ENCODE peak calls at places on chromosomes 7 and 10, in six cellular contexts. V is HCT116, X is astrocyte, P is neural progenitor cell, Q is GM23248, K is keratinocyte. A is an unnamed sample. For H4K20me1, the result is how much of the 10 kb centered on the place peaks cover.

GRCh38 chr10:47423476-47423875 is 39.4 kb upstream of the ZNF488 start:
- DNase-seq in V (no peak), X (peak), P (no peak), Q (peak), K (no peak), A (peak)

GRCh38 chr7:108211382-108212201 is 81.4 kb upstream of the LAMB4 start:
- DNase-seq in V (peak), X (peak), P (no peak), Q (peak), K (no peak), A (peak)

GRCh38 chr10:110437761-110438341 is 59.9 kb upstream of the DUSP5 start:
- DNase-seq in V (no peak), X (no peak), P (no peak), Q (no peak), K (no peak), A (no peak)

GRCh38 chr10:45453639-45454250 is 79.7 kb downstream of the ALOX5 start:
- DNase-seq in V (no peak), X (no peak), P (no peak), Q (no peak), K (no peak), A (no peak)

GRCh38 chr10:102384606-102385429 is 10.7 kb upstream of the NFKB2 start:
- DNase-seq in V (no peak), X (no peak), P (no peak), Q (peak), K (no peak), A (no peak)

GRCh38 chr10:21449288-21449966 is 76.1 kb downstream of the SKIDA1 start:
- DNase-seq in V (no peak), X (peak), P (no peak), Q (no peak), K (no peak), A (peak)

GRCh38 chr10:124734311-124735166 is 9.6 kb downstream of the FAM53B start:
- DNase-seq in V (no peak), X (no peak), P (no peak), Q (no peak), K (no peak), A (no peak)

GRCh38 chr7:67653856-67654442 is 657.3 kb downstream of the TYW1 start:
- DNase-seq in V (no peak), X (no peak), P (no peak), Q (no peak), K (no peak), A (no peak)

GRCh38 chr7:26170663-26171062 is 18.7 kb downstream of the NFE2L3 start:
- DNase-seq in V (no peak), X (no peak), P (no peak), Q (no peak), K (no peak), A (no peak)

GRCh38 chr10:42989481-42989921 is 87.4 kb upstream of the RET start:
- DNase-seq in V (no peak), X (no peak), P (no peak), Q (no peak), K (no peak), A (no peak)

GRCh38 chr10:86071758-86072157 is 294.8 kb downstream of the GRID1 start:
- DNase-seq in V (no peak), X (no peak), P (no peak), Q (no peak), K (no peak), A (no peak)

GRCh38 chr10:44774676-44775401 is 136.3 kb upstream of the TMEM72 start:
- DNase-seq in V (no peak), X (peak), P (no peak), Q (peak), K (no peak), A (peak)

GRCh38 chr10:92110039-92110794 is 180.7 kb downstream of the CPEB3 start:
- DNase-seq in V (no peak), X (peak), P (no peak), Q (peak), K (no peak), A (peak)

GRCh38 chr10:96851281-96851680 is 19.2 kb downstream of the LCOR start:
- DNase-seq in V (no peak), X (no peak), P (no peak), Q (peak), K (no peak), A (no peak)

GRCh38 chr7:96686305-96686704 is 23.3 kb downstream of the SEM1 start:
- DNase-seq in V (no peak), X (peak), P (no peak), Q (no peak), K (no peak), A (no peak)

GRCh38 chr7:116953372-116953726 is at the start of gene ST7:
- DNase-seq in V (peak), X (peak), P (peak), Q (peak), K (no peak), A (peak)

GRCh38 chr10:17100586-17100985 is 29.0 kb downstream of the CUBN start:
- DNase-seq in V (no peak), X (no peak), P (no peak), Q (no peak), K (no peak), A (peak)

GRCh38 chr10:122056431-122057094 is 67.6 kb downstream of the TACC2 start:
- DNase-seq in V (peak), X (no peak), P (no peak), Q (peak), K (peak), A (no peak)

GRCh38 chr7:99123571-99124033 is 20.3 kb downstream of the SMURF1 start:
- DNase-seq in V (no peak), X (no peak), P (no peak), Q (peak), K (no peak), A (peak)

GRCh38 chr10:93097386-93097785 is 23.7 kb downstream of the CYP26A1 start:
- DNase-seq in V (no peak), X (no peak), P (no peak), Q (no peak), K (no peak), A (no peak)

GRCh38 chr10:126239844-126240243 is 148.4 kb downstream of the ADAM12 start:
- DNase-seq in V (no peak), X (no peak), P (no peak), Q (no peak), K (no peak), A (no peak)

GRCh38 chr7:107551936-107552335 is 11.8 kb downstream of the COG5 start:
- DNase-seq in V (no peak), X (peak), P (no peak), Q (peak), K (no peak), A (peak)

GRCh38 chr10:132457328-132458070 is 60.5 kb downstream of the PWWP2B start:
- DNase-seq in V (no peak), X (no peak), P (no peak), Q (no peak), K (no peak), A (no peak)

GRCh38 chr7:33062023-33062781 is at the start of gene NT5C3A:
- DNase-seq in V (no peak), X (no peak), P (peak), Q (peak), K (no peak), A (peak)

GRCh38 chr7:138934861-138935260 is 46.3 kb downstream of the KIAA1549 start:
- DNase-seq in V (no peak), X (peak), P (no peak), Q (peak), K (no peak), A (peak)

GRCh38 chr7:77674878-77675277 is 21.4 kb upstream of the RSBN1L start:
- DNase-seq in V (peak), X (peak), P (no peak), Q (peak), K (peak), A (peak)

GRCh38 chr10:42962902-42963231 is 114.0 kb upstream of the RET start:
- DNase-seq in V (no peak), X (no peak), P (no peak), Q (no peak), K (no peak), A (no peak)

GRCh38 chr7:112399501-112399900 is 50.8 kb upstream of the IFRD1 start:
- DNase-seq in V (no peak), X (no peak), P (no peak), Q (peak), K (no peak), A (no peak)

GRCh38 chr7:68752485-68752884 is 845.8 kb upstream of the AUTS2 start:
- DNase-seq in V (no peak), X (no peak), P (no peak), Q (no peak), K (no peak), A (no peak)

GRCh38 chr10:88107698-88108097 is 244.3 kb downstream of the PTEN start:
- DNase-seq in V (no peak), X (no peak), P (no peak), Q (no peak), K (no peak), A (no peak)

GRCh38 chr10:4663162-4663992 is 162.6 kb upstream of the AKR1E2 start:
- DNase-seq in V (peak), X (peak), P (peak), Q (peak), K (peak), A (peak)

GRCh38 chr10:124745678-124746077 is 1.5 kb upstream of the FAM53B start:
- DNase-seq in V (peak), X (no peak), P (peak), Q (peak), K (no peak), A (peak)

GRCh38 chr7:45937301-45937700 is 16.2 kb upstream of the IGFBP3 start:
- DNase-seq in V (no peak), X (no peak), P (no peak), Q (peak), K (no peak), A (no peak)

GRCh38 chr10:47301833-47302232 is 1.8 kb downstream of the GDF10 start:
- DNase-seq in V (no peak), X (no peak), P (no peak), Q (no peak), K (no peak), A (no peak)

GRCh38 chr7:2255145-2256139 is 13.4 kb downstream of the NUDT1 start:
- DNase-seq in V (no peak), X (peak), P (no peak), Q (no peak), K (no peak), A (no peak)

GRCh38 chr7:77328669-77329068 is 87.5 kb downstream of the GSAP start:
- DNase-seq in V (no peak), X (peak), P (no peak), Q (peak), K (no peak), A (peak)

GRCh38 chr10:68665841-68666240 is 55.2 kb upstream of the CCAR1 start:
- DNase-seq in V (no peak), X (peak), P (no peak), Q (peak), K (no peak), A (peak)

GRCh38 chr7:2063562-2064360 is 169.0 kb downstream of the MAD1L1 start:
- DNase-seq in V (no peak), X (no peak), P (no peak), Q (peak), K (no peak), A (peak)

GRCh38 chr7:17144313-17144712 is 154.1 kb upstream of the AHR start:
- DNase-seq in V (no peak), X (peak), P (no peak), Q (peak), K (no peak), A (peak)

GRCh38 chr10:45199380-45199740 is 116.0 kb downstream of the OR13A1 start:
- DNase-seq in V (no peak), X (no peak), P (no peak), Q (no peak), K (no peak), A (no peak)

GRCh38 chr7:23456093-23456492 is 14.2 kb downstream of the IGF2BP3 start:
- DNase-seq in V (no peak), X (no peak), P (no peak), Q (no peak), K (no peak), A (no peak)

GRCh38 chr7:23445326-23445725 is 25.0 kb downstream of the IGF2BP3 start:
- DNase-seq in V (no peak), X (no peak), P (no peak), Q (no peak), K (no peak), A (no peak)

GRCh38 chr7:23449941-23450340 is 20.4 kb downstream of the IGF2BP3 start:
- DNase-seq in V (no peak), X (no peak), P (no peak), Q (no peak), K (no peak), A (no peak)

GRCh38 chr7:23454880-23455526 is 15.3 kb downstream of the IGF2BP3 start:
- DNase-seq in V (no peak), X (no peak), P (no peak), Q (no peak), K (no peak), A (no peak)

DNA sequence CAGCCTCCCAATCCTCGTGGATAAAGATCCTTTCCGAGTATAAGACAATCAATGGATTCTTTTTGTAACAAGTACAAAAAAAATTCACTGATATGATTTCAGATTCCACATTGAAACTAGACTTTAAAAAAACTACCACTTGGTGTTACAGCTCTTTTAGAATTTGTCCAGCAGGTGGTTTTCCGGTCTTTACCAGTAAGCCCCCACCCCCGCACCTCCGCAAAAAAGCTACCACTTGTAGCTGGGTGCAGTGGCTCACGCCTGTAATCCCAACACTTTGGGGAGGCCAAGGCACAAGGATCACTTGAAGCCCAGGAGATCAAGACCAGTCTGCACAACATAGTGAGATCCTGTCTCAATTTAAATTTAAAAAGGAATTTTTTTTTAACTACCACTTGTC is 19.8 kb downstream of the IGF2BP3 start:
- DNase-seq in V (no peak), X (no peak), P (no peak), Q (no peak), K (no peak), A (no peak)
- H4K20me1 ChIP-seq in V (under half), X (half or more), P (half or more), Q (under half), K (under half), A (under half)

DNA sequence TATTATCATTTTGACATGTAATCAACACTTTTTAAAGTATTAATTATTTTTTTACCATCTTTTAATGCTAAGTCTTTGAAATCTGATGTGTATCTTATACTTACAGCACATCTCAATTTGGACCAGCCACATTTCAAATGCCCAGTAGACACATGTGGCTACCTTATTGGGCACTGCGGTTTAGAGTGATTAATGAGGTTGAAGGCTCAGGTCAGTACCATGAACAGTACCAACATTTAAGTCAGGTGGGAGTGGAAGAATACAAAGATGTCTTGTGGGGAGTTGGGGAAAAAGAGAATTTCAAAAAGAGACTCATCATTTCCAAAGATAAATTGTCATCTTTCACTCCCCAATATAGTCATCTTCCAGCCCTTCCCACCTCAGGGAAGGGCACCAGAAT is 40.5 kb downstream of the COL28A1 start:
- DNase-seq in V (no peak), X (no peak), P (no peak), Q (no peak), K (no peak), A (no peak)
- H4K20me1 ChIP-seq in V (under half), X (under half), P (under half), Q (under half), K (under half), A (under half)

GRCh38 chr10:79191951-79192676 is 123.3 kb downstream of the ZMIZ1 start:
- DNase-seq in V (no peak), X (no peak), P (no peak), Q (peak), K (no peak), A (no peak)
- H4K20me1 ChIP-seq in V (under half), X (half or more), P (under half), Q (under half), K (under half), A (under half)

DNA sequence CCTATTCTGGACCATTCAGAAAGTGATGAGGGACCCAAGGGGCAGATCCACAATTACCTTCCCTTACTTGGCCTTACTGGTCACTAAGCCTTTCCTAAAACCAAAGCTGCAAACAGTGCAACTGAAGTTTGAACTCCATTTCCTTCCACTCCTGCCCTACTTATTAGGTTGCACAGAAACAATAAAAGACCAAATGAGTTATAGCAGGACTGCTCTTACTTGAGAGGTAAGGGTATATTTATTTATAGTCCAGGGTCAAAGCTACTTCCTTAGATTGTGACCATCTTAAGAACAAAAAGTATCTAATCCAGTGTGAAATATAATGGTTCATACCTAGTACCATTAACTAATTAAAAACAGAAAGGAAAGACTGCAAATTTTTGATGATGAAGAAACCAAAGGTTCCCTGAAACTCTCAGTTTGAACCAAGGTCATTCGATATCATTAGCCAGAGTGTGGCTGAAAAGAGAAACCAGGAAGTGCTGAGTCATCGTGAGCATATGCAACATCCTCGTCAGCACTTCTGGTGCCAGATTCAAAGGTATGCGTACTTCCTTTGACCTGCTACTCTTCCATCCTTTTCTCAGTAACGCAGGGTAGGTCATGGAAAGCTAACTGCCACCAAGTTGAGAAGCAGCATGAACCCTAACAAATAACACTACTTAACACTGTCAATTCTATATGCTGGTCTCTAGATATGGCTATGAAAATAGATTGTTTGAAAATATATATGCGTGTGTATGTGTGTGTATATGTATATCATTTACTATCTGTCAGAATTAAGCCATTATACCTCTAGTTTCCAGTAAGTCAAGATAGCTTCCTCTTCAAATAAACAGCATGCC is 26.8 kb downstream of the CDK6 start:
- DNase-seq in V (peak), X (peak), P (peak), Q (peak), K (peak), A (peak)
- H4K20me1 ChIP-seq in V (under half), X (under half), P (under half), Q (under half), K (under half), A (under half)

DNA sequence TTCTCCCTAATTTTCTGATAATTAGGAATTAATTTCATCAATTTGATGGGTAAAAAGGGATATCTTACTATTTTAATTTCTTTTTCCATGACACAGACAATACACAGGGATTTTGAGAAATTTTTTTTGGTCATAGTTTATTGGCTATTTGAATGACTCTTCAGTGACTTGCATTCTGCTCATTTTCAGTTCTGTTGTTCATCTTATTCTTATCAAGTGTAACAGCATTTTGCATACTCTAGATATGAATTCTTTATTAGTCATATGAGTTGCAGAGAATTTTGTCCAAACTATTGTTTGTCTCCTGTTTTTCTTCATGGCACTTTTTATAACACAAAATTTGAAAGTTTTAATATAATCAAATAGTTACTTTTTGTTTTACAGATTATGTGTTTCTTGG is 41.7 kb downstream of the MKLN1 start:
- DNase-seq in V (no peak), X (no peak), P (no peak), Q (peak), K (no peak), A (no peak)
- H4K20me1 ChIP-seq in V (under half), X (half or more), P (half or more), Q (under half), K (under half), A (under half)

DNA sequence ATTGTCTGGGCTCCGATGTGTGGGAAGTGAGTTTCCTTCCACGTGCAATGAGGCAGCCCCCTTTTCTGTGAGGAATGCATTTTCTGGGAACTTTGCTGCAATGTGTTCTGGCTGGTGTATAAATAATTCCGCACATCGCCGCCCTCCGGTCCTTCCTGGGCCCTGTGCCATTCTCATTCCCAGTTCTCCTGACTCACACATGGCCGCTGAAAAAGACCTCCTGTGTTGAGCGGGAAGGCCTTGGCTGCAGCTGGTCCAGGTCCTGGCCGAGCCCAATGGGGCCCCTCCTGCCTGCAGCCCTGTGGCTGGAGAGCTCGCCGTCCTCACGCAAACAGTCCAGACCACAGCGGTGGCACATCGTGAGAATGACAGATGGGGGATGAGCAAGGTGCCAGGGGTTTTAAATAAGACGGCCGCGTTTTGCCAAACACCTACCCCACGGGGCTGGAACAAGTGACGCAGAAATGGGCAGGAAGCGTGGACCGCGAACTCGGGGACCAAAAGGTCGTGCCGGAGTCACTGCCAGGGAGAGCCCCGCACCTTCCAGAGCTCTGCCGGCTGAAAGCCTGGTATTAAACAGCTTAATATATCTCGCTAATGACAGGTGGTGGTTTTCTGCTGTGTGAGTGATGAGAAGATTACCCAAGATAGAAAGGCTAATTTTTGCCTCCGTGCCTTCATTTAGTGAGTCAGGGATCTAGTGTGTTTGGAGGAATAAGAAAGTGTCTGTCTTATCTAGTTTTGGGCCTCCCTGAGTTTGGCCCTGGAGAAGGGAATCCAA is 37.0 kb downstream of the FAM20C start:
- DNase-seq in V (no peak), X (peak), P (no peak), Q (peak), K (no peak), A (peak)
- H4K20me1 ChIP-seq in V (under half), X (half or more), P (under half), Q (under half), K (under half), A (under half)